ENCODE peak calls at places on chromosome 19, in seven cellular contexts. L is bronchial epithelial cell, Z is Calu3, M is epithelial cell of esophagus, G is WERI-Rb-1, K is A549, W is omental fat pad. Q is an unnamed sample.

GRCh38 chr19:50500753-50501151 is 10.2 kb downstream of the JOSD2 start:
- DNase-seq in W (no peak), L (no peak), Z (no peak), M (no peak), G (peak), K (no peak), Q (no peak)

GRCh38 chr19:17348700-17349099 is 11.3 kb downstream of the GTPBP3 start:
- DNase-seq in W (no peak), L (peak), K (peak), M (no peak), Z (peak), G (no peak), Q (no peak)

GRCh38 chr19:19342086-19343015 is 21.7 kb downstream of the MAU2 start:
- DNase-seq in M (peak), K (peak), L (peak), Z (peak), G (peak), W (no peak), Q (no peak)

GRCh38 chr19:54315956-54316355 is 3.0 kb upstream of the LILRA5 start:
- DNase-seq in M (no peak), G (no peak), W (no peak), K (no peak), Z (no peak), L (no peak), Q (no peak)

GRCh38 chr19:16946951-16947940 is 58.4 kb downstream of the F2RL3 start:
- DNase-seq in Z (no peak), K (no peak), G (no peak), W (no peak), M (no peak), L (no peak), Q (no peak)

GRCh38 chr19:58022283-58022660 is 11.6 kb upstream of the ZSCAN1 start:
- DNase-seq in G (no peak), W (no peak), L (no peak), Z (no peak), K (no peak), M (no peak), Q (no peak)

GRCh38 chr19:28435551-28436261 is 777.2 kb downstream of the UQCRFS1 start:
- DNase-seq in K (no peak), L (no peak), Z (no peak), W (no peak), G (no peak), M (no peak), Q (no peak)

GRCh38 chr19:54576411-54576976 is 2.9 kb downstream of the LILRA2 start:
- DNase-seq in M (no peak), L (no peak), K (no peak), Z (no peak), W (no peak), G (no peak), Q (no peak)

GRCh38 chr19:40803857-40804782 is 5.1 kb downstream of the EGLN2 start:
- DNase-seq in Z (no peak), G (peak), W (no peak), L (no peak), K (no peak), M (no peak), Q (no peak)

GRCh38 chr19:33460221-33460908 is 61.2 kb downstream of the PEPD start:
- DNase-seq in L (no peak), M (no peak), W (no peak), G (no peak), Z (no peak), K (no peak), Q (no peak)

GRCh38 chr19:46515879-46516350 is 20.2 kb upstream of the PNMA8B start:
- DNase-seq in M (peak), W (no peak), Z (peak), K (peak), G (no peak), L (peak), Q (no peak)

GRCh38 chr19:43101950-43102349 is 19.4 kb upstream of the PSG2 start:
- DNase-seq in L (no peak), W (no peak), M (no peak), G (no peak), K (no peak), Z (no peak), Q (no peak)
- TF ChIP-seq CTCF in L (no peak), W (no peak), M (no peak), G (no peak), K (peak), Z (no peak), Q (no peak)

GRCh38 chr19:34677386-34678084 is at the start of gene ZNF302:
- DNase-seq in Z (peak), M (peak), K (peak), G (peak), W (peak), L (peak), Q (peak)
- TF ChIP-seq CTCF in Z (no peak), M (no peak), K (no peak), G (no peak), W (no peak), L (no peak), Q (no peak)

GRCh38 chr19:1780272-1780957 is 27.1 kb downstream of the ONECUT3 start:
- DNase-seq in M (no peak), G (no peak), L (no peak), W (no peak), Z (peak), K (no peak), Q (no peak)
- TF ChIP-seq CTCF in M (peak), G (no peak), L (peak), W (no peak), Z (no peak), K (no peak), Q (peak)

GRCh38 chr19:13717194-13717643 is 47.1 kb upstream of the MRI1 start:
- DNase-seq in K (no peak), Z (no peak), W (no peak), G (no peak), M (no peak), L (no peak), Q (no peak)

GRCh38 chr19:13723206-13723605 is 41.1 kb upstream of the MRI1 start:
- DNase-seq in L (peak), Z (no peak), W (no peak), M (peak), K (no peak), G (no peak), Q (no peak)

GRCh38 chr19:13712767-13713201 is 51.5 kb upstream of the MRI1 start:
- DNase-seq in Z (no peak), W (no peak), G (no peak), M (no peak), K (no peak), L (no peak), Q (no peak)

GRCh38 chr19:13718733-13719132 is 45.6 kb upstream of the MRI1 start:
- DNase-seq in W (no peak), K (peak), G (peak), Z (peak), L (peak), M (peak), Q (no peak)
- TF ChIP-seq CTCF in W (no peak), K (peak), G (peak), Z (peak), L (peak), M (peak), Q (peak)

GRCh38 chr19:48636859-48637448 is at the start of gene DBP:
- DNase-seq in Z (peak), W (no peak), L (no peak), M (no peak), G (no peak), K (peak), Q (no peak)

GRCh38 chr19:48639483-48640375 is 2.5 kb upstream of the DBP start:
- DNase-seq in G (no peak), W (no peak), L (no peak), K (no peak), Z (no peak), M (no peak), Q (no peak)

GRCh38 chr19:48637449-48637947 is 319 bp upstream of the DBP start:
- DNase-seq in K (peak), W (peak), Z (peak), M (peak), L (peak), G (peak), Q (peak)

GRCh38 chr19:48638831-48639381 is 1.7 kb upstream of the DBP start:
- DNase-seq in G (no peak), Z (no peak), M (no peak), L (no peak), W (no peak), K (no peak), Q (no peak)

DNA sequence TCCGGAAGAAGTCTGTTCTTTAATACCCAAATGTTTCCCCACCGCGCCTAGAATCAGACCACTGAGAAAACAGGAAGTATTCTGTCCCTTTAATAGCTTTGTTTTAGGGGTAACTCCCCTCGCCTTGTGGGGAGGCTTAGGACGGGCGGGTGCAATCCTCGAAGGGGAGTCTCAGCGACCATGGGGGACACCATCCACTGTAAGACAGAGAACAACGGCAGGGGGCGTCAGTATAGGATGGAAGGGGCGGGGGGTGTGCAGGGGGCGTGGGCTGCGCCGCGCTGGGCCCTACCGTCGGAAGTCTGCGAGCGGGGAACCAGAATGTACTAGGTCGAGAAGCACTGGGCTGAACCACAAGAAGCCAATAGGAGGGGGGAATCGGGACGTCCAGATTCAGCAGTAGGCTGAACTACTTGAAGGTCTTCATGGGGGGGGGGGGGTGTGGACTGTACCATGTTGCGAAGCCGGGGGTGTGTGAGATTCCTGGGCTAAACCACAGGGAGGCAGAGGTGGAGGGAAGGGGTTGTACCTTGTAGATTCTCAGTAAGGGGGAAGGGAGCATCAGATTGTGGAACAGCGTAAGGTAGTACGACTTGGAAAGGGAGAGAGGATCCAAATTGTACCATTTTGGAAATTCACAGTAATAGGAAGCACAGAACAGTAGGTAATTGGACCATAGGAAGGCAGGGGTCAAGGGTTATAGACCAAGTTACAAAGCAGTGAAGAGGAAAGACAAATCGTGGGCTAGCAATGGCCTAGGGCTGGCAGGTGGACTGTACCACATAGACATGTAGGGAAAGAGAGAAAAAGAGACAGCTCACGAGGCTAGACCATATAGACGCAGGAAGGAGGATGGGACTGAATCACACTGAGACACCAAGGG is 1.0 kb upstream of the DBP start:
- DNase-seq in W (no peak), G (peak), K (peak), L (peak), Z (peak), M (peak), Q (peak)
- TF ChIP-seq CTCF in W (no peak), G (no peak), K (no peak), L (no peak), Z (no peak), M (peak), Q (peak)